ENCODE peak calls at places on chromosomes 2 and 18, in seven cellular contexts. A, Z, C, Y, F, O and N are unnamed samples.

GRCh38 chr2:158600155-158600802 is 143.5 kb downstream of the PKP4 start:
- DNase-seq in A (peak), Z (no peak), C (peak), Y (peak), F (peak), O (peak), N (no peak)

GRCh38 chr2:162075689-162076132 is 1.7 kb upstream of the DPP4 start:
- DNase-seq in A (no peak), Z (no peak), C (no peak), Y (no peak), F (no peak), O (peak), N (no peak)

GRCh38 chr2:239253705-239254104 is 147.1 kb downstream of the HDAC4 start:
- DNase-seq in A (no peak), Z (no peak), C (no peak), Y (no peak), F (no peak), O (no peak), N (no peak)

GRCh38 chr18:76507830-76508381 is 12.9 kb upstream of the ZNF516 start:
- DNase-seq in A (no peak), Z (no peak), C (no peak), Y (no peak), F (no peak), O (no peak), N (no peak)

GRCh38 chr2:239177908-239178307 is 222.9 kb downstream of the HDAC4 start:
- DNase-seq in A (peak), Z (no peak), C (no peak), Y (no peak), F (no peak), O (no peak), N (no peak)

GRCh38 chr18:37484893-37485834 is 80.4 kb downstream of the CELF4 start:
- DNase-seq in A (peak), Z (no peak), C (peak), Y (no peak), F (no peak), O (no peak), N (no peak)

GRCh38 chr2:203730866-203731265 is 24.4 kb downstream of the CD28 start:
- DNase-seq in A (no peak), Z (no peak), C (no peak), Y (no peak), F (no peak), O (no peak), N (no peak)

GRCh38 chr2:170121689-170122088 is 56.3 kb upstream of the MYO3B start:
- DNase-seq in A (no peak), Z (no peak), C (no peak), Y (peak), F (no peak), O (no peak), N (no peak)

GRCh38 chr2:122610948-122611609 is 855.6 kb downstream of the TSN start:
- DNase-seq in A (no peak), Z (no peak), C (no peak), Y (no peak), F (no peak), O (no peak), N (no peak)

GRCh38 chr2:224969095-224969494 is 73.2 kb downstream of the DOCK10 start:
- DNase-seq in A (no peak), Z (no peak), C (no peak), Y (no peak), F (no peak), O (no peak), N (no peak)

GRCh38 chr2:226984461-226985226 is 148.8 kb downstream of the RHBDD1 start:
- DNase-seq in A (no peak), Z (no peak), C (no peak), Y (no peak), F (no peak), O (no peak), N (no peak)

GRCh38 chr2:119449526-119449925 is 17.9 kb downstream of the TMEM37 start:
- DNase-seq in A (no peak), Z (no peak), C (no peak), Y (no peak), F (no peak), O (no peak), N (no peak)

GRCh38 chr18:1092228-1092627 is 187.6 kb downstream of the ADCYAP1 start:
- DNase-seq in A (no peak), Z (peak), C (no peak), Y (peak), F (no peak), O (no peak), N (no peak)

GRCh38 chr2:136929531-136929930 is 164.2 kb downstream of the THSD7B start:
- DNase-seq in A (no peak), Z (no peak), C (no peak), Y (no peak), F (no peak), O (no peak), N (no peak)

GRCh38 chr2:101150306-101151140 is 659 bp downstream of the TBC1D8 start:
- DNase-seq in A (peak), Z (no peak), C (no peak), Y (peak), F (no peak), O (peak), N (peak)

GRCh38 chr2:222671259-222672067 is at the start of gene MOGAT1:
- DNase-seq in A (peak), Z (peak), C (no peak), Y (peak), F (peak), O (no peak), N (no peak)

GRCh38 chr2:238029853-238030252 is 30.9 kb upstream of the SCLY start:
- DNase-seq in A (no peak), Z (peak), C (no peak), Y (no peak), F (no peak), O (no peak), N (no peak)

GRCh38 chr2:238032755-238033337 is 28.0 kb upstream of the SCLY start:
- DNase-seq in A (no peak), Z (no peak), C (no peak), Y (no peak), F (no peak), O (no peak), N (no peak)

GRCh38 chr2:238027591-238028415 is 33.0 kb upstream of the SCLY start:
- DNase-seq in A (no peak), Z (no peak), C (no peak), Y (no peak), F (no peak), O (no peak), N (no peak)

GRCh38 chr2:238031749-238032148 is 29.1 kb upstream of the SCLY start:
- DNase-seq in A (no peak), Z (no peak), C (no peak), Y (no peak), F (no peak), O (no peak), N (no peak)

DNA sequence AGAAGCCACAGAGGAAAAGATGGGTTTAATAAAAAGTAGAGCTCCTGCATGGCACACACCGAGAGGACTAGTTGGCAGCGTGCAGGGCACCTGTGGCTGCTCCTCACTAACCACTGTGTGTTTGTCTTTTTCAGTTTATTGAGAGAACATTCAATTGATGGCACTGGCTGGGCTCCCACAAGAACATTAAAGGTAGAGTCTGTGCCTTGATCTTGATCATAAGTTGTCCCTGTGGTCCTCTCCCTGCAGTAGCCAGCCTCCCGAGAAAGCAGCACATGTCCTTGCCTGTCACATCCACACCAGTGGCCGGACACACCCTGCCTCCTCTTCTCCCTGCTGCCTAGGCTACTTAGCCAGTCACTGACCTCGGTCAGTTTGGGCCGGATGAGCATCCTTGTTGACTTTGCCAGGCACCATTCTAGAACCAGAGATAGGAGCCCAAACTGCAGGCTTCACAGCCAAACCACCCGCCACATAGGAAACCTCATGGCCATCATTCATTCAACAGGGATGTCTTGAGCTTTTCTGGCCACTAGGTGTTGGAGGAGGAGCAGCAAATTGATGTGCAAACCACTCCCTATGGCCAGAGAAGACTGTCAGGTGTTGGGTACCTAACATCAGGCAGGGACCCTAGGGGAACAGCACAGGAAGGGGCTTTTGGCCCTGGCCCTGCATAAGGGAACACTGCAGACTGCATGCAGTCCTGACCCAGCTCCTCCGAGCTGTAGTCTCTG is 30.2 kb upstream of the SCLY start:
- DNase-seq in A (no peak), Z (no peak), C (no peak), Y (no peak), F (no peak), O (no peak), N (no peak)
- TF ChIP-seq CTCF in A (no peak), Z (peak), C (no peak), Y (no peak), F (no peak), O (no peak), N (no peak)

GRCh38 chr2:62412347-62412742 is 93.7 kb downstream of the TMEM17 start:
- DNase-seq in A (no peak), Z (no peak), C (no peak), Y (no peak), F (peak), O (no peak), N (no peak)
- TF ChIP-seq CTCF in A (no peak), Z (no peak), C (no peak), Y (no peak), F (no peak), O (no peak), N (no peak)

GRCh38 chr18:34643982-34644381 is 66.1 kb upstream of the DTNA start:
- DNase-seq in A (no peak), Z (no peak), C (no peak), Y (no peak), F (peak), O (peak), N (no peak)

GRCh38 chr18:34650121-34650545 is 60.0 kb upstream of the DTNA start:
- DNase-seq in A (no peak), Z (no peak), C (peak), Y (no peak), F (peak), O (peak), N (no peak)

GRCh38 chr18:34648269-34648668 is 61.8 kb upstream of the DTNA start:
- DNase-seq in A (no peak), Z (no peak), C (no peak), Y (no peak), F (no peak), O (no peak), N (no peak)

GRCh38 chr18:34649072-34649471 is 61.0 kb upstream of the DTNA start:
- DNase-seq in A (no peak), Z (no peak), C (no peak), Y (no peak), F (no peak), O (peak), N (no peak)

DNA sequence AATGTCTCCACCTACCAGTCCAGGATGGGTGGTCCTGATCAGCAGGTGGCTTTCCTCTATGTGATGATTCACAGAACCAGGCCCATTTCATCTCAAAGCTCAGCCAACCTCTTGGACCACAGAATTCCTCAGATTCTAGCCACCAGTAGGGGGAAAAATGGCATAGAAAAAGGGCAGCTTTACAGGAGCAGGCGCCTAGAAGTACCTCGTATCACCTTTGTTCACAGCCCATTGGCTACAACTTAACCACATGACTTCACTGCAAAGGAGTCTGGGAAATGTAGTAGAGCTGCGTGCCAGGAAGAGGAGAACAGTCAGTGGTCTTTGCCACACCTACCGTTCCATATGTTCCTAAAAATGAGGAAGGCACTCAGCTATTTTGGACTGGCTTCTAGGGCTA is 62.8 kb upstream of the DTNA start:
- DNase-seq in A (no peak), Z (no peak), C (no peak), Y (no peak), F (no peak), O (no peak), N (no peak)
- TF ChIP-seq CTCF in A (no peak), Z (no peak), C (no peak), Y (no peak), F (no peak), O (no peak), N (no peak)

DNA sequence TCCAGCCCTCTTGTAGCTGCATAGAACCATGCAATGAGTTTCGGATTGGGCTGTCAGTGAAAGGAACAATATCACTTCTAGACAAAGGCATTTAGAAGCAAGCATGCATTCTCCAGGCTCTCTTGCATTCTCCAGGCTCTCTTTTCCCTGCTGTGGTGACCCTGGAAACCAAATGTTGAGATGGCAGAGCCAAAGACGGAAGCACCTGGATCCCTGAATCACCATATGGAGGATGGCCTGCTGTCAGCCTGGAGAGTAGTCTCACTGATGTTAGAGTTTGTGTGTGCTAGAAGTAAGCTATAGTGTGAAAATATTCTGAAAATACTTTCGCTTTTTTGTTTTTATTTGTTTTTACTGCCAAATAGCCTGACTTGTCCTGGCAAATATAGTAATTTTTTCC is 203.9 kb downstream of the C1D start:
- DNase-seq in A (no peak), Z (no peak), C (no peak), Y (no peak), F (no peak), O (no peak), N (no peak)
- TF ChIP-seq CTCF in A (no peak), Z (no peak), C (no peak), Y (no peak), F (no peak), O (no peak), N (no peak)

GRCh38 chr18:22446906-22447305 is 29.2 kb upstream of the CTAGE1 start:
- DNase-seq in A (no peak), Z (no peak), C (no peak), Y (no peak), F (no peak), O (no peak), N (no peak)

GRCh38 chr18:22439447-22439846 is 21.7 kb upstream of the CTAGE1 start:
- DNase-seq in A (no peak), Z (no peak), C (no peak), Y (no peak), F (peak), O (peak), N (no peak)

GRCh38 chr18:22446325-22446724 is 28.6 kb upstream of the CTAGE1 start:
- DNase-seq in A (no peak), Z (no peak), C (no peak), Y (no peak), F (no peak), O (no peak), N (no peak)

GRCh38 chr18:22441638-22442037 is 23.9 kb upstream of the CTAGE1 start:
- DNase-seq in A (no peak), Z (no peak), C (no peak), Y (no peak), F (no peak), O (no peak), N (no peak)
- TF ChIP-seq CTCF in A (no peak), Z (no peak), C (no peak), Y (no peak), F (no peak), O (no peak), N (no peak)

DNA sequence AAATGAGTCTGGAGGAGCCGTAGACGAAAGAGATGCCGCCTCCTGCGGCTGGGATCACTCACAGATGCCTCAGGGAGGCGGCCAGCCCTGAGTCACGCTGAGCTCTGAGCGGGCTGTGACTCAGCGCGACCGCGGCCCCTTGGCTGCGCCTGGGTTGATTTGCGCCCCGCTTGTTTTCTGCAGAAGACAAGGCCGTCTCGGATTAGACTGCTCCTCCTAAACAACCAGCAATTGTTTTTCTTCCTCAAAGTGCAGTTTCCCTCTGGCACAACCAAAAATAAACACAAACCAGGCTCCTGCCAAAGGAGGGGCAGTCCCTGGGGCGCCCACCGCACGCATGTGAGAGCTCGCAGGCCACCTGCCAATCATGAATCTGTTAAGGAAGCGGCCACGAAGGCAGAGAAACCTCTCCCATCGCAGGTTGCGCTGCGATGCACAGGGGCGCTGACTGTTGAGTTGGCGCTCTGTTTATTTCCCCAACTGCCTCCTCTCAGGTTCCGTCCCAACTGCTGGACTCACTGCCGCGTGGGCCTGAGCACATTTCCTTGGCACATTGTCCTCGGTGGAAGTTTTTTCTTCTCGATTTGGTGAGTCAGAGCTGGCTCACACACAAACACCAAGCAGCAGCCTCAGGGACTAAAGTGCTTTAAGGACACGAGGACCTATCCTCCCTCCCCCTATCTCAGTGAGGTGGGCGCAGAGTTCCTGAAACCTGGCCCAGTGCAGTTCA is 85.2 kb upstream of the NDUFV2 start:
- DNase-seq in A (no peak), Z (peak), C (peak), Y (peak), F (peak), O (peak), N (peak)
- TF ChIP-seq CTCF in A (no peak), Z (no peak), C (no peak), Y (no peak), F (no peak), O (no peak), N (no peak)

GRCh38 chr2:26326514-26326913 is 19.4 kb upstream of the SELENOI start:
- DNase-seq in A (no peak), Z (no peak), C (no peak), Y (no peak), F (no peak), O (peak), N (no peak)
- TF ChIP-seq CTCF in A (no peak), Z (no peak), C (no peak), Y (no peak), F (no peak), O (no peak), N (no peak)